ENCODE peak calls at places on chromosome X, in nine cellular contexts. T is tibial artery, V is uterus, X is sigmoid colon, Z is lower leg skin, H is MCF 10A, W is fibroblast of the aortic adventitia, C is HFFc6, F is SK-N-SH. O is an unnamed sample.

GRCh38 chrX:38929966-38930421 is 128.7 kb downstream of the MID1IP1 start:
- DNase-seq in T (peak), V (no peak), X (peak), Z (peak), H (peak), W (peak), C (peak), F (no peak), O (peak)

GRCh38 chrX:41559662-41560061 is 112.5 kb downstream of the NYX start:
- DNase-seq in T (no peak), V (peak), X (no peak), Z (peak), H (no peak), W (peak), C (peak), F (no peak), O (peak)

GRCh38 chrX:130171446-130172126 is at the start of gene RAB33A:
- DNase-seq in T (no peak), V (no peak), X (peak), Z (no peak), H (no peak), W (peak), C (no peak), F (peak), O (peak)

GRCh38 chrX:103518571-103518970 is 718 bp downstream of the RAB40A start:
- DNase-seq in T (no peak), V (no peak), X (no peak), Z (no peak), H (peak), W (no peak), C (no peak), F (no peak), O (no peak)

GRCh38 chrX:74521961-74522833 is 92.2 kb downstream of the RLIM start:
- DNase-seq in T (no peak), V (peak), X (peak), Z (no peak), H (no peak), W (peak), C (peak), F (peak), O (peak)

GRCh38 chrX:101460669-101461068 is 24.6 kb upstream of the ARMCX4 start:
- DNase-seq in T (no peak), V (no peak), X (no peak), Z (no peak), H (peak), W (no peak), C (no peak), F (no peak), O (peak)

GRCh38 chrX:55702611-55703010 is 14.9 kb upstream of the RRAGB start:
- DNase-seq in T (no peak), V (no peak), X (no peak), Z (no peak), H (no peak), W (no peak), C (no peak), F (no peak), O (no peak)

GRCh38 chrX:154457491-154458115 is 478 bp upstream of the PLXNA3 start:
- DNase-seq in T (no peak), V (no peak), X (no peak), Z (no peak), H (peak), W (no peak), C (no peak), F (peak), O (peak)

GRCh38 chrX:119726900-119727555 is 31.4 kb upstream of the SOWAHD start:
- DNase-seq in T (no peak), V (no peak), X (no peak), Z (no peak), H (no peak), W (no peak), C (peak), F (no peak), O (no peak)

GRCh38 chrX:15404712-15405111 is 20.5 kb upstream of the VEGFD start:
- DNase-seq in T (peak), V (peak), X (peak), Z (peak), H (no peak), W (peak), C (no peak), F (peak), O (peak)

GRCh38 chrX:42976729-42977366 is 198.9 kb upstream of the PPP1R2C start:
- DNase-seq in T (no peak), V (no peak), X (no peak), Z (no peak), H (peak), W (peak), C (no peak), F (no peak), O (no peak)

GRCh38 chrX:275967-276587 is 5.1 kb upstream of the PLCXD1 start:
- DNase-seq in T (peak), V (no peak), X (peak), Z (peak), H (peak), W (peak), C (peak), F (peak), O (peak)

GRCh38 chrX:102765794-102766193 is 45.3 kb downstream of the GPRASP3 start:
- DNase-seq in T (no peak), V (peak), X (peak), Z (peak), H (peak), W (peak), C (peak), F (no peak), O (peak)

GRCh38 chrX:101550825-101551767 is 749 bp downstream of the ARMCX1 start:
- DNase-seq in T (peak), V (peak), X (peak), Z (peak), H (no peak), W (peak), C (peak), F (peak), O (peak)

GRCh38 chrX:31894152-31894551 is 822.3 kb upstream of the FTHL17 start:
- DNase-seq in T (no peak), V (no peak), X (no peak), Z (no peak), H (no peak), W (no peak), C (no peak), F (no peak), O (no peak)

GRCh38 chrX:19750028-19750786 is 137.2 kb downstream of the SH3KBP1 start:
- DNase-seq in T (no peak), V (no peak), X (no peak), Z (no peak), H (no peak), W (no peak), C (no peak), F (no peak), O (no peak)
- TF ChIP-seq CTCF in T (no peak), V (no peak), X (no peak), Z (no peak), H (no peak), W (no peak), C (no peak), F (no peak), O (no peak)

GRCh38 chrX:147827070-147827469 is 84.6 kb upstream of the FMR1 start:
- DNase-seq in T (no peak), V (no peak), X (no peak), Z (no peak), H (no peak), W (no peak), C (no peak), F (no peak), O (no peak)
- TF ChIP-seq CTCF in T (no peak), V (no peak), X (no peak), Z (no peak), H (no peak), W (no peak), C (no peak), F (no peak), O (no peak)

DNA sequence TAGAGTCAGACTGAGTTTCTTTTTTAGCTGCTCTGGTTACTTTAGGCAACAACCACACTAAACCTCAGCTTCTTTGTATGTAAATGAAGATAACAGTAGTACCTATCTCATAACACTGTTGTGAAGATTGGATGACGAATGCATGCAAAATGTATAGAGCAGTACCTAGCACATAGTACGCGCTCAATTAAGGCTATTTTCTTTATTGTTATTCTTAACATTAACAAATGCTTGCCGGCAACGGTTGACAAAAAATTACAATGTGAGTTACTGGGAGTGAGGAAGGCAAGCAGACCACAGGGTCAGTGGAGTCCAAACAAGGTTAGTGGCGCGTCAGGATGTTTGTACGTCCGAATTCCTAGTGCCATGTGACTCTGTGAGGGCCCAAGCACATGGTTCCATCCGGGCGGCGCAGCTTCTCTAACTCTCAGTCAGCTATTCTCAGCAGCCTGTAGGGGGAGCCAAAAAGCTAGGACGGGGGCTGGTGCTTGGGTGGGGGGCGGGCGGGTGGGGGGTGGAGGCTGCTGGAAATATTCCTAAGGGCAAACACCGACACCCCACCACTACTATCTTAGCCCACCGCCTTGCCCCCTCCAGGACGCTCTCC is 795 bp upstream of the NALF2 start:
- DNase-seq in T (no peak), V (no peak), X (no peak), Z (no peak), H (no peak), W (no peak), C (no peak), F (peak), O (no peak)
- TF ChIP-seq CTCF in T (no peak), V (no peak), X (no peak), Z (no peak), H (peak), W (no peak), C (peak), F (peak), O (no peak)

GRCh38 chrX:11836284-11836683 is 78.2 kb downstream of the MSL3 start:
- DNase-seq in T (no peak), V (no peak), X (no peak), Z (no peak), H (no peak), W (no peak), C (no peak), F (no peak), O (no peak)
- TF ChIP-seq CTCF in T (no peak), V (no peak), X (no peak), Z (no peak), H (no peak), W (no peak), C (no peak), F (no peak), O (no peak)

GRCh38 chrX:114077773-114078172 is 506.1 kb upstream of the HTR2C start:
- DNase-seq in T (no peak), V (no peak), X (no peak), Z (no peak), H (no peak), W (no peak), C (no peak), F (no peak), O (no peak)

GRCh38 chrX:114071412-114071811 is 512.5 kb upstream of the HTR2C start:
- DNase-seq in T (no peak), V (no peak), X (no peak), Z (no peak), H (peak), W (no peak), C (no peak), F (no peak), O (no peak)

GRCh38 chrX:114073926-114074325 is 510.0 kb upstream of the HTR2C start:
- DNase-seq in T (no peak), V (no peak), X (no peak), Z (no peak), H (no peak), W (no peak), C (no peak), F (no peak), O (no peak)

GRCh38 chrX:114075073-114075673 is 508.7 kb upstream of the HTR2C start:
- DNase-seq in T (no peak), V (no peak), X (no peak), Z (no peak), H (no peak), W (peak), C (no peak), F (peak), O (no peak)
- TF ChIP-seq CTCF in T (no peak), V (no peak), X (no peak), Z (no peak), H (peak), W (peak), C (peak), F (peak), O (peak)

GRCh38 chrX:67503453-67503852 is 40.4 kb upstream of the AR start:
- DNase-seq in T (no peak), V (no peak), X (no peak), Z (no peak), H (no peak), W (no peak), C (no peak), F (no peak), O (no peak)
- TF ChIP-seq CTCF in T (no peak), V (no peak), X (no peak), Z (no peak), H (no peak), W (no peak), C (no peak), F (no peak), O (no peak)

GRCh38 chrX:146881521-146881920 is 67.0 kb upstream of the CXorf51A start:
- DNase-seq in T (no peak), V (no peak), X (no peak), Z (no peak), H (no peak), W (no peak), C (no peak), F (no peak), O (no peak)
- TF ChIP-seq CTCF in T (no peak), V (no peak), X (no peak), Z (no peak), H (no peak), W (no peak), C (no peak), F (no peak), O (no peak)

DNA sequence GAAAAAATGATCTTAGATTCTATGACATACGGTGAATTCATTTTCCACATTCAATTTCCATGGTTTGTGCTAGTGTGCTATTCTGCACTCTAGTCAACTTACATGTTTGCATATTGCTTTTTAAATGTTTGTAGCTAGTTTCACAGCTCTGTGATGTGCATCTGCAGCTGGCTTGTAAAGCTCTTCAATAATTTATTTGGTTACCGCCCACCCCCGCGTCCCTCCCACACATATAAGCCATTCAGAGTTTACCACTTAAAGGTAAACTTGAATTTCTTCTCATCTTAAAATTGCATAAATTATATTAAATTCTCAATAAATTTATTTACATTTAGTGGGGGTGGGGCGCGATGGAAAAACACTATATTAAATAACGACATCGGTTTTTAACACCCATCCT is 291 bp upstream of the NBDY start:
- DNase-seq in T (no peak), V (peak), X (no peak), Z (no peak), H (no peak), W (peak), C (no peak), F (no peak), O (peak)
- TF ChIP-seq CTCF in T (no peak), V (no peak), X (no peak), Z (no peak), H (no peak), W (no peak), C (no peak), F (no peak), O (no peak)

GRCh38 chrX:68234171-68234910 is 199.0 kb downstream of the OPHN1 start:
- DNase-seq in T (no peak), V (no peak), X (no peak), Z (no peak), H (no peak), W (no peak), C (no peak), F (no peak), O (no peak)

DNA sequence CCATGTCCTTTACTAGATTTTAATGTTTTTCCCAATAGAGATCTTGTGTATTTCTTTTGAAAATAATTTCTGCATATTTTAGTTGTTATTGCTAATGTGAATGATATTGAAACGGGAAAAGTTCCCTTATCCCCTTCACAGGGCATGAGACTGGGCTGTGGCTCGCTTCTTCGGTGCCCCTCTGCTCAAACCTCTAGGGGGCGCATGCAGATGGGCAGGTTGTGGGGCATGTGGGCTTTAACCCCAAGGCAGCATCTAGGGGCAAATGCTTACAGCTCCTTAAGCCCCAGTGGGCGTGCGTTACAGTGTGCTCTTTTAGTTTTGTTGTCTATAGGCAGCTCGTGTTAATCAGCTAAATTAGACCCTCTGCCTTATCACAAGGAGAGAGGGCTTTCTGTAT is 194.7 kb downstream of the OPHN1 start:
- DNase-seq in T (no peak), V (no peak), X (no peak), Z (no peak), H (peak), W (no peak), C (no peak), F (peak), O (no peak)
- TF ChIP-seq CTCF in T (no peak), V (no peak), X (no peak), Z (no peak), H (peak), W (peak), C (peak), F (peak), O (peak)

DNA sequence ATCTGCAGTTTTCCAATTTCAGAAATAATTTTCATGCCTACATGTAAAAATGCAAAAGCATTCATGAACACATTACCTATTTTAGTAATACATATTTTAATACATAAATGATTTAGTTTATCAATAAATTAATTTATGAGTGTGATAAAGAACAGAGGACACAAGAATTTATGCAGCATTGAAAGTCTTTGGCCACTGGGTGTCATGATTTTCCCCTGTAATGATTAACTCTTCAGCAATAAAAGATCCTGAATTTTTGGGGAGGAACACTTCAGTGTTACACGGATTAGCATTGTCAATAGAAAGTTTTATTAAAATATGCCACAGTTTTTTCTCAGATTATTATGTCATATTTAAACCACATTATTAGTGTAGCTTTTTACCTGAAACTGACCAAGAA is 8.6 kb upstream of the VCX2 start:
- DNase-seq in T (no peak), V (no peak), X (no peak), Z (no peak), H (peak), W (no peak), C (no peak), F (peak), O (peak)
- TF ChIP-seq CTCF in T (peak), V (no peak), X (no peak), Z (no peak), H (peak), W (no peak), C (no peak), F (peak), O (no peak)

O was measured in foreskin fibroblast.